ENCODE peak calls at places on chromosomes 13 and 19, in eight cellular contexts. One of them, this sample, is unnamed.

GRCh38 chr19:38452430-38453366 is 19.2 kb downstream of the RYR1 start:
- DNase-seq in heart left ventricle: no peak
- DNase-seq in A549: no peak
- DNase-seq in endothelial cell of umbilical vein: no peak
- DNase-seq in body of pancreas: peak
- DNase-seq in breast epithelium: no peak
- DNase-seq in lower leg skin: no peak
- DNase-seq in stomach: no peak
- DNase-seq in this sample: no peak

GRCh38 chr13:113623491-113624234 is 34.3 kb downstream of the ATP4B start:
- DNase-seq in heart left ventricle: no peak
- DNase-seq in A549: no peak
- DNase-seq in endothelial cell of umbilical vein: no peak
- DNase-seq in body of pancreas: no peak
- DNase-seq in breast epithelium: no peak
- DNase-seq in lower leg skin: no peak
- DNase-seq in stomach: no peak
- DNase-seq in this sample: peak

GRCh38 chr13:112240076-112240475 is 136.1 kb upstream of the SPACA7 start:
- DNase-seq in heart left ventricle: no peak
- DNase-seq in A549: no peak
- DNase-seq in endothelial cell of umbilical vein: no peak
- DNase-seq in body of pancreas: no peak
- DNase-seq in breast epithelium: no peak
- DNase-seq in lower leg skin: no peak
- DNase-seq in stomach: peak
- DNase-seq in this sample: no peak

GRCh38 chr19:49533551-49534488 is 6.0 kb downstream of the RCN3 start:
- DNase-seq in heart left ventricle: peak
- DNase-seq in A549: peak
- DNase-seq in endothelial cell of umbilical vein: peak
- DNase-seq in body of pancreas: peak
- DNase-seq in breast epithelium: peak
- DNase-seq in lower leg skin: peak
- DNase-seq in stomach: peak
- DNase-seq in this sample: peak

GRCh38 chr19:45496349-45496953 is 396 bp downstream of the RTN2 start:
- DNase-seq in heart left ventricle: peak
- DNase-seq in A549: no peak
- DNase-seq in endothelial cell of umbilical vein: peak
- DNase-seq in body of pancreas: no peak
- DNase-seq in breast epithelium: no peak
- DNase-seq in lower leg skin: no peak
- DNase-seq in stomach: no peak
- DNase-seq in this sample: no peak

GRCh38 chr13:30759748-30760147 is 24.4 kb downstream of the ALOX5AP start:
- DNase-seq in heart left ventricle: no peak
- DNase-seq in A549: no peak
- DNase-seq in endothelial cell of umbilical vein: no peak
- DNase-seq in body of pancreas: no peak
- DNase-seq in breast epithelium: no peak
- DNase-seq in lower leg skin: no peak
- DNase-seq in stomach: no peak
- DNase-seq in this sample: no peak

GRCh38 chr13:112891477-112892401 is 77.3 kb upstream of the MCF2L start:
- DNase-seq in heart left ventricle: no peak
- DNase-seq in A549: no peak
- DNase-seq in endothelial cell of umbilical vein: no peak
- DNase-seq in body of pancreas: peak
- DNase-seq in breast epithelium: no peak
- DNase-seq in lower leg skin: no peak
- DNase-seq in stomach: peak
- DNase-seq in this sample: no peak

GRCh38 chr19:411723-412355 is 2.9 kb upstream of the C2CD4C start:
- DNase-seq in heart left ventricle: peak
- DNase-seq in A549: no peak
- DNase-seq in endothelial cell of umbilical vein: no peak
- DNase-seq in body of pancreas: peak
- DNase-seq in breast epithelium: no peak
- DNase-seq in lower leg skin: no peak
- DNase-seq in stomach: no peak
- DNase-seq in this sample: no peak

GRCh38 chr13:39586142-39586541 is 16.9 kb downstream of the LHFPL6 start:
- DNase-seq in heart left ventricle: no peak
- DNase-seq in A549: no peak
- DNase-seq in endothelial cell of umbilical vein: no peak
- DNase-seq in body of pancreas: no peak
- DNase-seq in breast epithelium: no peak
- DNase-seq in lower leg skin: no peak
- DNase-seq in stomach: no peak
- DNase-seq in this sample: no peak

GRCh38 chr19:48454150-48454730 is 1.1 kb upstream of the KCNJ14 start:
- DNase-seq in heart left ventricle: no peak
- DNase-seq in A549: no peak
- DNase-seq in endothelial cell of umbilical vein: no peak
- DNase-seq in body of pancreas: no peak
- DNase-seq in breast epithelium: no peak
- DNase-seq in lower leg skin: no peak
- DNase-seq in stomach: no peak
- DNase-seq in this sample: no peak

GRCh38 chr13:103730407-103730806 is 664.2 kb upstream of the SLC10A2 start:
- DNase-seq in heart left ventricle: peak
- DNase-seq in A549: no peak
- DNase-seq in endothelial cell of umbilical vein: no peak
- DNase-seq in body of pancreas: no peak
- DNase-seq in breast epithelium: no peak
- DNase-seq in lower leg skin: no peak
- DNase-seq in stomach: no peak
- DNase-seq in this sample: no peak

GRCh38 chr13:28394422-28394821 is 100.5 kb downstream of the FLT1 start:
- DNase-seq in heart left ventricle: no peak
- DNase-seq in A549: no peak
- DNase-seq in endothelial cell of umbilical vein: peak
- DNase-seq in body of pancreas: no peak
- DNase-seq in breast epithelium: no peak
- DNase-seq in lower leg skin: no peak
- DNase-seq in stomach: no peak
- DNase-seq in this sample: no peak

GRCh38 chr19:5048091-5048726 is 79.3 kb downstream of the KDM4B start:
- DNase-seq in heart left ventricle: peak
- DNase-seq in A549: peak
- DNase-seq in endothelial cell of umbilical vein: peak
- DNase-seq in body of pancreas: peak
- DNase-seq in breast epithelium: peak
- DNase-seq in lower leg skin: peak
- DNase-seq in stomach: peak
- DNase-seq in this sample: peak

GRCh38 chr13:110756268-110756667 is 42.8 kb downstream of the ING1 start:
- DNase-seq in heart left ventricle: no peak
- DNase-seq in A549: no peak
- DNase-seq in endothelial cell of umbilical vein: peak
- DNase-seq in body of pancreas: no peak
- DNase-seq in breast epithelium: no peak
- DNase-seq in lower leg skin: no peak
- DNase-seq in stomach: no peak
- DNase-seq in this sample: no peak

GRCh38 chr13:53032849-53033248 is 4.2 kb downstream of the OLFM4 start:
- DNase-seq in heart left ventricle: no peak
- DNase-seq in A549: no peak
- DNase-seq in endothelial cell of umbilical vein: no peak
- DNase-seq in body of pancreas: no peak
- DNase-seq in breast epithelium: no peak
- DNase-seq in lower leg skin: no peak
- DNase-seq in stomach: no peak
- DNase-seq in this sample: no peak

GRCh38 chr13:109699628-109700071 is 86.7 kb downstream of the IRS2 start:
- DNase-seq in heart left ventricle: no peak
- DNase-seq in A549: no peak
- DNase-seq in endothelial cell of umbilical vein: no peak
- DNase-seq in body of pancreas: no peak
- DNase-seq in breast epithelium: no peak
- DNase-seq in lower leg skin: no peak
- DNase-seq in stomach: no peak
- DNase-seq in this sample: no peak

GRCh38 chr13:35891486-35891885 is 239.7 kb downstream of the DCLK1 start:
- DNase-seq in heart left ventricle: no peak
- DNase-seq in A549: no peak
- DNase-seq in endothelial cell of umbilical vein: no peak
- DNase-seq in body of pancreas: no peak
- DNase-seq in breast epithelium: no peak
- DNase-seq in lower leg skin: no peak
- DNase-seq in stomach: no peak
- DNase-seq in this sample: no peak

GRCh38 chr19:28883241-28883693 is 329.7 kb downstream of the UQCRFS1 start:
- DNase-seq in heart left ventricle: peak
- DNase-seq in A549: no peak
- DNase-seq in endothelial cell of umbilical vein: no peak
- DNase-seq in body of pancreas: no peak
- DNase-seq in breast epithelium: peak
- DNase-seq in lower leg skin: peak
- DNase-seq in stomach: no peak
- DNase-seq in this sample: no peak

GRCh38 chr13:26518433-26519084 is 38.9 kb upstream of the WASF3 start:
- DNase-seq in heart left ventricle: no peak
- DNase-seq in A549: no peak
- DNase-seq in endothelial cell of umbilical vein: no peak
- DNase-seq in body of pancreas: no peak
- DNase-seq in breast epithelium: no peak
- DNase-seq in lower leg skin: no peak
- DNase-seq in stomach: no peak
- DNase-seq in this sample: no peak

GRCh38 chr13:98083507-98083906 is 59.4 kb upstream of the FARP1 start:
- DNase-seq in heart left ventricle: no peak
- DNase-seq in A549: no peak
- DNase-seq in endothelial cell of umbilical vein: no peak
- DNase-seq in body of pancreas: no peak
- DNase-seq in breast epithelium: no peak
- DNase-seq in lower leg skin: no peak
- DNase-seq in stomach: no peak
- DNase-seq in this sample: peak

GRCh38 chr13:72463561-72463960 is 263.9 kb downstream of the MZT1 start:
- DNase-seq in heart left ventricle: no peak
- DNase-seq in A549: no peak
- DNase-seq in endothelial cell of umbilical vein: no peak
- DNase-seq in body of pancreas: no peak
- DNase-seq in breast epithelium: no peak
- DNase-seq in lower leg skin: no peak
- DNase-seq in stomach: no peak
- DNase-seq in this sample: no peak

GRCh38 chr19:14419038-14419813 is at the start of gene DDX39A:
- DNase-seq in heart left ventricle: peak
- DNase-seq in A549: peak
- DNase-seq in endothelial cell of umbilical vein: peak
- DNase-seq in body of pancreas: peak
- DNase-seq in breast epithelium: peak
- DNase-seq in lower leg skin: peak
- DNase-seq in stomach: peak
- DNase-seq in this sample: peak
- TF ChIP-seq POLR2A in heart left ventricle: no peak
- TF ChIP-seq POLR2A in A549: no peak
- TF ChIP-seq POLR2A in endothelial cell of umbilical vein: peak
- TF ChIP-seq POLR2A in body of pancreas: peak
- TF ChIP-seq POLR2A in breast epithelium: peak
- TF ChIP-seq POLR2A in lower leg skin: no peak
- TF ChIP-seq POLR2A in stomach: no peak
- TF ChIP-seq POLR2A in this sample: peak

DNA sequence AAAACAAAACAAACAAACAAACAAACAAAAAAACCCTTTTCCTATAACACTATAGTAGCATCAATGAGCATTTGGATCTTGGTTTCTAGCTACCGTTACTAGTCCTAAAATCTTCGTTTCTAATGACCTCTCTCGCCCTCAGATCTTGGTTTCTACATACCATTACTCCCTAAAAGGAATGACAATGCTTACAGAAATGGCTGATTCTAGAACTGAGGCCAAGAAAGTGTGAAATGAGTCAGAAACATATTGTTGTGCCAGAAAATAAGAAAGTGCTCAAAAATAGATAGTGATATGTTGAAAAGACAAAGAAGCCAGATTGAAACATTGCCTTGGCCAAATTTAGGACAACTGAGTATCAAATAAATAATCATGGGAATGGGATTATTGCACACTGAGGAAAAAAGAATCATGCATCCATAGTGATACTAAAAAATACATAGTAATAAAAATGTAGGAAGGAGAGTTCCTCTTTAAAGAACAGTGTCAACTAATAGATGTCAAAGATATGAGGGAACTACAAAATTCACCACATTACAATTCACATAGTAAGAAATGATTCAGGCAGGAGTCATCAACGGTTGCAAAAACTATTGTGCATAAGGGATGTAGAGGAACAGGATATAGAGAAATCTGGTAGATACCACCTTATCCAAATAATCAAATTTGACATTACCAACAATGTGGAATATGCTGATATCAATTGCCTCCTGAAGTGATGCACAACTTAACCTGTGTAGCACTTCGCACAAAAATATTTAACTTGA is 386.6 kb downstream of the DIAPH3 start:
- DNase-seq in heart left ventricle: no peak
- DNase-seq in A549: no peak
- DNase-seq in endothelial cell of umbilical vein: peak
- DNase-seq in body of pancreas: no peak
- DNase-seq in breast epithelium: no peak
- DNase-seq in lower leg skin: no peak
- DNase-seq in stomach: no peak
- DNase-seq in this sample: peak
- TF ChIP-seq POLR2A in heart left ventricle: no peak
- TF ChIP-seq POLR2A in A549: no peak
- TF ChIP-seq POLR2A in endothelial cell of umbilical vein: no peak
- TF ChIP-seq POLR2A in body of pancreas: no peak
- TF ChIP-seq POLR2A in breast epithelium: no peak
- TF ChIP-seq POLR2A in lower leg skin: no peak
- TF ChIP-seq POLR2A in stomach: no peak
- TF ChIP-seq POLR2A in this sample: no peak

GRCh38 chr19:58434217-58434616 is 5.7 kb downstream of the ZNF132 start:
- DNase-seq in heart left ventricle: no peak
- DNase-seq in A549: no peak
- DNase-seq in endothelial cell of umbilical vein: no peak
- DNase-seq in body of pancreas: no peak
- DNase-seq in breast epithelium: no peak
- DNase-seq in lower leg skin: no peak
- DNase-seq in stomach: no peak
- DNase-seq in this sample: no peak

GRCh38 chr19:58440556-58440955 is 603 bp upstream of the ZNF132 start:
- DNase-seq in heart left ventricle: no peak
- DNase-seq in A549: no peak
- DNase-seq in endothelial cell of umbilical vein: no peak
- DNase-seq in body of pancreas: peak
- DNase-seq in breast epithelium: no peak
- DNase-seq in lower leg skin: no peak
- DNase-seq in stomach: no peak
- DNase-seq in this sample: no peak

GRCh38 chr19:58439576-58440554 is at the start of gene ZNF132:
- DNase-seq in heart left ventricle: peak
- DNase-seq in A549: peak
- DNase-seq in endothelial cell of umbilical vein: peak
- DNase-seq in body of pancreas: peak
- DNase-seq in breast epithelium: peak
- DNase-seq in lower leg skin: peak
- DNase-seq in stomach: peak
- DNase-seq in this sample: no peak
- TF ChIP-seq POLR2A in heart left ventricle: no peak
- TF ChIP-seq POLR2A in A549: no peak
- TF ChIP-seq POLR2A in endothelial cell of umbilical vein: peak
- TF ChIP-seq POLR2A in body of pancreas: peak
- TF ChIP-seq POLR2A in breast epithelium: no peak
- TF ChIP-seq POLR2A in lower leg skin: no peak
- TF ChIP-seq POLR2A in stomach: no peak
- TF ChIP-seq POLR2A in this sample: no peak

GRCh38 chr19:12400618-12401502 is at the start of gene ZNF799:
- DNase-seq in heart left ventricle: peak
- DNase-seq in A549: peak
- DNase-seq in endothelial cell of umbilical vein: peak
- DNase-seq in body of pancreas: peak
- DNase-seq in breast epithelium: peak
- DNase-seq in lower leg skin: peak
- DNase-seq in stomach: peak
- DNase-seq in this sample: peak
- TF ChIP-seq POLR2A in heart left ventricle: no peak
- TF ChIP-seq POLR2A in A549: peak
- TF ChIP-seq POLR2A in endothelial cell of umbilical vein: no peak
- TF ChIP-seq POLR2A in body of pancreas: peak
- TF ChIP-seq POLR2A in breast epithelium: no peak
- TF ChIP-seq POLR2A in lower leg skin: no peak
- TF ChIP-seq POLR2A in stomach: no peak
- TF ChIP-seq POLR2A in this sample: peak